ENCODE peak calls at places on chromosomes 13 and 19, in six cellular contexts. One of them, this sample, is unnamed. For H3K4me1, the result is how much of the 10 kb centered on the place peaks cover.

GRCh38 chr13:79481685-79482052 is 714 bp downstream of the NDFIP2 start:
- DNase-seq in heart left ventricle: no peak
- DNase-seq in endothelial cell of umbilical vein: no peak
- DNase-seq in breast epithelium: no peak
- DNase-seq in RWPE2: no peak
- DNase-seq in CD8-positive, alpha-beta memory T cell: peak
- DNase-seq in this sample: no peak

GRCh38 chr19:58229255-58229639 is 533 bp downstream of the ZNF544 start:
- DNase-seq in heart left ventricle: no peak
- DNase-seq in endothelial cell of umbilical vein: peak
- DNase-seq in breast epithelium: no peak
- DNase-seq in RWPE2: no peak
- DNase-seq in CD8-positive, alpha-beta memory T cell: no peak
- DNase-seq in this sample: no peak

GRCh38 chr13:110027470-110028240 is 241.3 kb upstream of the IRS2 start:
- DNase-seq in heart left ventricle: no peak
- DNase-seq in endothelial cell of umbilical vein: no peak
- DNase-seq in breast epithelium: no peak
- DNase-seq in RWPE2: no peak
- DNase-seq in CD8-positive, alpha-beta memory T cell: no peak
- DNase-seq in this sample: no peak

GRCh38 chr19:49387936-49388372 is at the start of gene KASH5:
- DNase-seq in heart left ventricle: peak
- DNase-seq in endothelial cell of umbilical vein: peak
- DNase-seq in breast epithelium: peak
- DNase-seq in RWPE2: no peak
- DNase-seq in CD8-positive, alpha-beta memory T cell: peak
- DNase-seq in this sample: no peak

GRCh38 chr13:77507931-77508776 is 27.4 kb upstream of the SCEL start:
- DNase-seq in heart left ventricle: no peak
- DNase-seq in endothelial cell of umbilical vein: peak
- DNase-seq in breast epithelium: no peak
- DNase-seq in RWPE2: peak
- DNase-seq in CD8-positive, alpha-beta memory T cell: no peak
- DNase-seq in this sample: no peak

GRCh38 chr13:45299194-45299593 is 41.8 kb downstream of the TPT1 start:
- DNase-seq in heart left ventricle: no peak
- DNase-seq in endothelial cell of umbilical vein: peak
- DNase-seq in breast epithelium: no peak
- DNase-seq in RWPE2: no peak
- DNase-seq in CD8-positive, alpha-beta memory T cell: no peak
- DNase-seq in this sample: no peak

GRCh38 chr13:31134055-31134711 is 27.5 kb downstream of the HSPH1 start:
- DNase-seq in heart left ventricle: no peak
- DNase-seq in endothelial cell of umbilical vein: no peak
- DNase-seq in breast epithelium: no peak
- DNase-seq in RWPE2: no peak
- DNase-seq in CD8-positive, alpha-beta memory T cell: no peak
- DNase-seq in this sample: no peak

GRCh38 chr19:47112664-47113445 is 721 bp downstream of the ZC3H4 start:
- DNase-seq in heart left ventricle: peak
- DNase-seq in endothelial cell of umbilical vein: peak
- DNase-seq in breast epithelium: peak
- DNase-seq in RWPE2: peak
- DNase-seq in CD8-positive, alpha-beta memory T cell: peak
- DNase-seq in this sample: peak

GRCh38 chr19:34363094-34363493 is 1.9 kb upstream of the GPI start:
- DNase-seq in heart left ventricle: no peak
- DNase-seq in endothelial cell of umbilical vein: no peak
- DNase-seq in breast epithelium: no peak
- DNase-seq in RWPE2: no peak
- DNase-seq in CD8-positive, alpha-beta memory T cell: no peak
- DNase-seq in this sample: no peak
- H3K4me1 ChIP-seq in heart left ventricle: under half
- H3K4me1 ChIP-seq in endothelial cell of umbilical vein: under half
- H3K4me1 ChIP-seq in breast epithelium: under half
- H3K4me1 ChIP-seq in RWPE2: under half
- H3K4me1 ChIP-seq in CD8-positive, alpha-beta memory T cell: under half
- H3K4me1 ChIP-seq in this sample: under half

GRCh38 chr13:74290324-74290773 is 156.1 kb upstream of the KLF12 start:
- DNase-seq in heart left ventricle: no peak
- DNase-seq in endothelial cell of umbilical vein: peak
- DNase-seq in breast epithelium: no peak
- DNase-seq in RWPE2: peak
- DNase-seq in CD8-positive, alpha-beta memory T cell: no peak
- DNase-seq in this sample: no peak

GRCh38 chr13:74289130-74289529 is 154.9 kb upstream of the KLF12 start:
- DNase-seq in heart left ventricle: no peak
- DNase-seq in endothelial cell of umbilical vein: no peak
- DNase-seq in breast epithelium: no peak
- DNase-seq in RWPE2: no peak
- DNase-seq in CD8-positive, alpha-beta memory T cell: no peak
- DNase-seq in this sample: no peak

GRCh38 chr13:74288361-74288911 is 154.2 kb upstream of the KLF12 start:
- DNase-seq in heart left ventricle: peak
- DNase-seq in endothelial cell of umbilical vein: peak
- DNase-seq in breast epithelium: no peak
- DNase-seq in RWPE2: no peak
- DNase-seq in CD8-positive, alpha-beta memory T cell: peak
- DNase-seq in this sample: no peak

GRCh38 chr13:74289861-74290260 is 155.7 kb upstream of the KLF12 start:
- DNase-seq in heart left ventricle: no peak
- DNase-seq in endothelial cell of umbilical vein: no peak
- DNase-seq in breast epithelium: no peak
- DNase-seq in RWPE2: no peak
- DNase-seq in CD8-positive, alpha-beta memory T cell: no peak
- DNase-seq in this sample: no peak

GRCh38 chr13:74287672-74288169 is 153.5 kb upstream of the KLF12 start:
- DNase-seq in heart left ventricle: peak
- DNase-seq in endothelial cell of umbilical vein: peak
- DNase-seq in breast epithelium: no peak
- DNase-seq in RWPE2: peak
- DNase-seq in CD8-positive, alpha-beta memory T cell: peak
- DNase-seq in this sample: no peak
- H3K4me3 ChIP-seq in heart left ventricle: peak
- H3K4me3 ChIP-seq in endothelial cell of umbilical vein: no peak
- H3K4me3 ChIP-seq in breast epithelium: peak
- H3K4me3 ChIP-seq in RWPE2: no peak
- H3K4me3 ChIP-seq in CD8-positive, alpha-beta memory T cell: peak
- H3K4me3 ChIP-seq in this sample: no peak

DNA sequence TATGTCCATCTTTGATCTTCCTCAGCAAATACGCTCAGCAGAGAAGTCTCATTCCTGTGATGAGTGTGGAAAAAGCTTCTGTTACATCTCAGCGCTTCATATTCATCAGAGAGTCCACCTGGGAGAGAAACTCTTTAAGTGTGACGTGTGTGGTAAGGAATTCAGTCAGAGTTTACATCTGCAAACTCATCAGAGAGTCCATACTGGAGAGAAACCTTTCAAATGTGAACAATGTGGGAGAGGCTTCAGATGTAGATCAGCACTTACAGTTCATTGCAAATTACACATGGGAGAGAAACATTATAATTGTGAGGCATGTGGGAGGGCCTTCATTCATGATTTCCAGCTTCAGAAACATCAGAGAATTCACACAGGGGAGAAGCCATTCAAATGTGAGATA is 5.7 kb upstream of the ZNF284 start:
- DNase-seq in heart left ventricle: no peak
- DNase-seq in endothelial cell of umbilical vein: no peak
- DNase-seq in breast epithelium: no peak
- DNase-seq in RWPE2: no peak
- DNase-seq in CD8-positive, alpha-beta memory T cell: no peak
- DNase-seq in this sample: no peak
- H3K4me1 ChIP-seq in heart left ventricle: under half
- H3K4me1 ChIP-seq in endothelial cell of umbilical vein: under half
- H3K4me1 ChIP-seq in breast epithelium: under half
- H3K4me1 ChIP-seq in RWPE2: under half
- H3K4me1 ChIP-seq in CD8-positive, alpha-beta memory T cell: under half
- H3K4me1 ChIP-seq in this sample: under half

GRCh38 chr13:20190481-20191310 is 2.0 kb downstream of the GJB2 start:
- DNase-seq in heart left ventricle: no peak
- DNase-seq in endothelial cell of umbilical vein: no peak
- DNase-seq in breast epithelium: no peak
- DNase-seq in RWPE2: no peak
- DNase-seq in CD8-positive, alpha-beta memory T cell: no peak
- DNase-seq in this sample: no peak

GRCh38 chr13:20193142-20193923 is 595 bp upstream of the GJB2 start:
- DNase-seq in heart left ventricle: no peak
- DNase-seq in endothelial cell of umbilical vein: no peak
- DNase-seq in breast epithelium: no peak
- DNase-seq in RWPE2: no peak
- DNase-seq in CD8-positive, alpha-beta memory T cell: no peak
- DNase-seq in this sample: no peak

GRCh38 chr13:20192470-20193141 is at the start of gene GJB2:
- DNase-seq in heart left ventricle: no peak
- DNase-seq in endothelial cell of umbilical vein: no peak
- DNase-seq in breast epithelium: no peak
- DNase-seq in RWPE2: no peak
- DNase-seq in CD8-positive, alpha-beta memory T cell: no peak
- DNase-seq in this sample: no peak

GRCh38 chr13:20191902-20192469 is 752 bp downstream of the GJB2 start:
- DNase-seq in heart left ventricle: no peak
- DNase-seq in endothelial cell of umbilical vein: no peak
- DNase-seq in breast epithelium: no peak
- DNase-seq in RWPE2: no peak
- DNase-seq in CD8-positive, alpha-beta memory T cell: no peak
- DNase-seq in this sample: peak

DNA sequence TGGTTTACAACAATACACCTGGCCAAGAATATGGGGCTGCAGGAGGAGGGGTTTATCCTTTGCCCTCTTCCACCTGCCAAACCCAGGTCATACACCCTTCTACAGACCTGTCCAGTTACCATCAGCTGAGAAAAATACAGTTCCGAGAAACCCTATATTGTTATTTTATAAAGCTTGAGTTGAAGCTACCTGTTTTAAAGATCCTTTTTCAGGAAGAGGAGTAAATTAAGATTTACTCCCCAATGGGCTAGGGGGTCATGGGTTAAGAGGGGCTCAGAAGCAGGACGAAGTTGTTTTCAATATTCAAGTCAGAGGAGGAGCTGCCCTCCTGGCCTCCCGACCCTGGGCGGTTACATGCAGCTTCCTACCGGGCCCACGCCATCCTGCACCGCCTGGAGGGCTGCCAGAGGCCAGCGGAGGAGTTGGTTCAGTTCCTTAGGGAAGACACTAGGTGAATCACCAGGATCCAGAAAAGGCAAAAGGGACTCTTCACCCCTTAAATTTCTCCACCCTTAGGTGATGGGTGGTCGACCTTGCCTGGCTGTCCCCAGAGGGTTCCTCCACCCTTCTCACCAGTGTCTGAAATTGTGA is 1.3 kb downstream of the GJB2 start:
- DNase-seq in heart left ventricle: no peak
- DNase-seq in endothelial cell of umbilical vein: no peak
- DNase-seq in breast epithelium: no peak
- DNase-seq in RWPE2: no peak
- DNase-seq in CD8-positive, alpha-beta memory T cell: no peak
- DNase-seq in this sample: no peak
- H3K4me3 ChIP-seq in heart left ventricle: peak
- H3K4me3 ChIP-seq in endothelial cell of umbilical vein: no peak
- H3K4me3 ChIP-seq in breast epithelium: peak
- H3K4me3 ChIP-seq in RWPE2: peak
- H3K4me3 ChIP-seq in CD8-positive, alpha-beta memory T cell: no peak
- H3K4me3 ChIP-seq in this sample: no peak

DNA sequence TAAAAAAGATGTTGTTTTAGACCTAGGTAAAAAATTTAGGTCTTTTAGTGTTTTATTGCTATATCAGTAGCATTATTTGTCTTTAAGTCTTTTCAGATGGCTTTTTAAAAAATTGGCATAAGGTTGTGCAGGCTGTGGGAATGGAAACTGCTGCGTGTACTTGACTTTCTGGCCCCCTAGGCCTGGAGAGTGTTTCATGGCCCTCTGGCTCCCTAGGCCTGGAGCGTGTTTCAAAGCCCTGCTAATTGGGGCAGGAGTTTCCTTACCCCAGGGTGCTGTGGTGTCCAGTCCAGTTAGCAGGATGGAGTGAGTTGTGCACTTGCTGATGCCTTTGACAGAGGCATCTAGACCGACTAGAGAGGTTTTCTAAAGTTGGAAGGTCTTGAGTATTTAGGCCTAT is 23.8 kb downstream of the PRAM1 start:
- DNase-seq in heart left ventricle: no peak
- DNase-seq in endothelial cell of umbilical vein: no peak
- DNase-seq in breast epithelium: no peak
- DNase-seq in RWPE2: no peak
- DNase-seq in CD8-positive, alpha-beta memory T cell: no peak
- DNase-seq in this sample: no peak
- H3K4me1 ChIP-seq in heart left ventricle: under half
- H3K4me1 ChIP-seq in endothelial cell of umbilical vein: under half
- H3K4me1 ChIP-seq in breast epithelium: under half
- H3K4me1 ChIP-seq in RWPE2: under half
- H3K4me1 ChIP-seq in CD8-positive, alpha-beta memory T cell: under half
- H3K4me1 ChIP-seq in this sample: under half

This sample was measured in iPS DF 6.9.